ENCODE peak calls at places on chromosomes 3 and 15, in eight cellular contexts. O is PC-3, Q is IMR-90, V is stomach, D is psoas muscle, H is Panc1, R is tibial nerve, N is brain microvascular endothelial cell. T is an unnamed sample. For H3K36me3, the result is how much of the 10 kb centered on the place peaks cover.

GRCh38 chr3:136728918-136729317 is 23.3 kb downstream of the STAG1 start:
- DNase-seq in V (no peak), Q (peak), O (no peak), D (no peak), H (no peak), R (no peak), N (peak), T (no peak)

GRCh38 chr15:78004919-78005634 is 72.4 kb downstream of the TBC1D2B start:
- DNase-seq in H (no peak), Q (peak), O (peak), N (peak), D (peak), V (peak), R (peak), T (no peak)

GRCh38 chr3:182739619-182740018 is 53.7 kb upstream of the ATP11B start:
- DNase-seq in Q (peak), D (no peak), R (no peak), H (no peak), V (no peak), N (peak), O (peak), T (no peak)

GRCh38 chr15:78353093-78353492 is 12.9 kb downstream of the CRABP1 start:
- DNase-seq in V (no peak), D (no peak), O (peak), R (no peak), N (no peak), H (no peak), Q (peak), T (no peak)

GRCh38 chr15:31148622-31149505 is 47.3 kb upstream of the TRPM1 start:
- DNase-seq in H (no peak), Q (no peak), D (no peak), O (no peak), V (peak), R (no peak), N (no peak), T (no peak)

GRCh38 chr15:51327081-51327480 is 11.3 kb downstream of the CYP19A1 start:
- DNase-seq in R (no peak), Q (no peak), V (no peak), N (no peak), O (no peak), D (no peak), H (no peak), T (no peak)

GRCh38 chr15:48541659-48542334 is 103.7 kb downstream of the FBN1 start:
- DNase-seq in Q (peak), V (no peak), R (no peak), N (peak), H (no peak), D (no peak), O (peak), T (no peak)

GRCh38 chr3:178623666-178624255 is 87.5 kb downstream of the KCNMB2 start:
- DNase-seq in O (peak), N (no peak), D (no peak), Q (no peak), H (no peak), R (no peak), V (no peak), T (no peak)

GRCh38 chr15:82864967-82865366 is 55.5 kb downstream of the WHAMM start:
- DNase-seq in H (no peak), V (peak), D (no peak), R (no peak), Q (no peak), N (no peak), O (no peak), T (no peak)

GRCh38 chr15:79186616-79187015 is 95.9 kb upstream of the ANKRD34C start:
- DNase-seq in V (no peak), N (no peak), Q (no peak), O (no peak), R (no peak), D (no peak), H (no peak), T (no peak)

GRCh38 chr3:162586591-162586990 is 1090.0 kb downstream of the OTOL1 start:
- DNase-seq in D (no peak), Q (peak), H (no peak), R (no peak), V (no peak), O (peak), N (peak), T (no peak)

GRCh38 chr3:18351069-18351628 is 74.0 kb downstream of the SATB1 start:
- DNase-seq in O (no peak), R (no peak), Q (no peak), V (no peak), D (no peak), H (no peak), N (no peak), T (no peak)

GRCh38 chr3:38460377-38461085 is 6.8 kb downstream of the ACVR2B start:
- DNase-seq in H (no peak), R (no peak), O (no peak), V (no peak), Q (no peak), N (no peak), D (peak), T (no peak)

GRCh38 chr3:105866656-105867653 is 1.9 kb downstream of the CBLB start:
- DNase-seq in V (no peak), D (no peak), Q (peak), N (peak), O (peak), R (peak), H (no peak), T (no peak)

GRCh38 chr3:51539291-51539891 is 872 bp downstream of the RAD54L2 start:
- DNase-seq in O (peak), Q (peak), R (no peak), V (no peak), H (no peak), N (peak), D (no peak), T (peak)

GRCh38 chr3:56870436-56870835 is 68.7 kb upstream of the ARHGEF3 start:
- DNase-seq in O (peak), H (no peak), V (no peak), D (no peak), Q (peak), N (no peak), R (no peak), T (no peak)

DNA sequence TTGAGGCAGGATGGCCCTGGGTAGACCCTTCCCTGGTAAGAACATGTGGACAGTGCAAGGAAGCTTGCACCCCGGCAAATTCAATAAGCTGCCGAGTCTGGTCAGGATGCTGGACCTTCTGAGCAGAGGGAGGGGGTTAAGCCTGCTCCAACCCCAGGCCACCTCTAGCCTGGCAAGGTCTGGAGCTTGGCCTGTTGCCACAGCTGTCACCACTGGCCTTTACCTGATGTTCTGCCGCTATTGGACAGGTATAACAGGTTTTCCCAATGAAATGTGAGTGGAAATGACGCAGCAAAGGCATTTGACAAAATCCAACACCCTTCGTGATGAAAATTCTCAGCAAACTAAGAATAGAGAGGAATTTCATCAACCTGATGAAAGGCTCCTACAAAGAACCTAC is 699 bp upstream of the MESP1 start:
- DNase-seq in Q (no peak), V (peak), O (peak), R (no peak), N (no peak), H (no peak), D (no peak), T (peak)
- H3K27ac ChIP-seq in Q (no peak), V (no peak), O (peak), R (no peak), N (no peak), H (peak), D (no peak), T (no peak)

DNA sequence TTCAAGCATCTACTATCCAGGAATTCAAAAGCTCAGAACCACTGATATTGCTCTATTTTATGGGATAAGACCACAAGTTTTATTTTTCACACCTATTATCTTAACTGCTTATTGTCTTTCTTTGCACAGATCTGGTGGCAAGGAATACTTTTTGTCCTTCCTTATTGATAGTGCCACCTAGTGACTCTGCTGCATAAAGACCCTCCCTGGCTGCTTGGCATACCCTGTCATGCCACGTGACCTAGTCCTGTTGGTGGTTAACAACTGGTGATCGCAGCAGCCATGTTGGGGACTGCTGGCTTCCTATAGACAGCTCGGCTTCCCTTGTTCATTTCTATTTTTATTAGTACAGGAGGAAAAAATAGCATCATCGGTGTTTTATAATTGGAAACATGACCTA is 236.3 kb downstream of the MEX3B start:
- DNase-seq in N (peak), V (no peak), H (no peak), O (peak), D (no peak), R (no peak), Q (peak), T (no peak)
- TF ChIP-seq CTCF in N (peak), V (no peak), H (peak), O (peak), D (no peak), R (no peak), Q (no peak), T (no peak)

GRCh38 chr3:62090066-62090465 is 283.3 kb downstream of the FEZF2 start:
- DNase-seq in H (no peak), Q (no peak), D (no peak), N (no peak), O (no peak), V (no peak), R (no peak), T (no peak)
- H3K36me3 ChIP-seq in H (under half), Q (under half), D (under half), N (under half), O (under half), V (under half), R (under half), T (under half)

DNA sequence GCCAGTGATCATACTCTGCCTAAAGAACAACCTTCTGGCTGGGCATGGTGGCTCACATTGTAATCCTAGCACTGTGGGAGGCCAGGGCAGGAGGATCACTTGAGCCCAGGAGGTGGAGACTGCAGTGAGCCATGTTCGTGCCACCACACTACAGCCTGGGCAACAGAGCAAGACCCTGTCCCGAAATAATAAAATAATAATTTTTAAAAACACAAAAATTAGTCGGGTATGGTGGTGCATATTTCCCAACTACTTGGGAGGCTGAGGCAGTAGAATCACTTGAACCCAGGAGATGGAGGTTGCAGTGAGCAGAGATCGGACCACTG is 34.5 kb upstream of the ARID3B start:
- DNase-seq in O (no peak), V (no peak), N (no peak), D (no peak), H (no peak), R (no peak), Q (no peak), T (no peak)
- H3K27ac ChIP-seq in O (peak), V (no peak), N (no peak), D (no peak), H (no peak), R (no peak), Q (no peak), T (no peak)

GRCh38 chr3:13027154-13027553 is 46.1 kb downstream of the IQSEC1 start:
- DNase-seq in V (no peak), D (no peak), Q (no peak), R (no peak), H (no peak), O (no peak), N (no peak), T (no peak)
- TF ChIP-seq CTCF in V (no peak), D (no peak), Q (peak), R (no peak), H (no peak), O (no peak), N (no peak), T (no peak)

T was measured in left lung.